ENCODE peak calls at places on chromosome 14, in five cellular contexts. W is nucleus accumbens, P is heart right ventricle, U is GM03348, H is GM23338. A is an unnamed sample.

GRCh38 chr14:62632771-62633170 is 412.5 kb downstream of the KCNH5 start:
- DNase-seq in W (no peak), U (no peak), H (no peak), P (no peak), A (no peak)

GRCh38 chr14:61460853-61461611 is 139.7 kb downstream of the PRKCH start:
- DNase-seq in P (no peak), H (no peak), W (no peak), U (no peak), A (peak)

GRCh38 chr14:94129758-94130414 is 482 bp upstream of the IFI27L2 start:
- DNase-seq in W (peak), P (peak), H (peak), U (peak), A (peak)

GRCh38 chr14:33922125-33922524 is 28.7 kb downstream of the EGLN3 start:
- DNase-seq in W (no peak), U (no peak), P (no peak), H (peak), A (no peak)

GRCh38 chr14:44404021-44404420 is 103.1 kb downstream of the FSCB start:
- DNase-seq in W (no peak), H (no peak), U (no peak), P (no peak), A (no peak)

GRCh38 chr14:59246566-59246965 is 58.1 kb downstream of the DAAM1 start:
- DNase-seq in U (no peak), P (no peak), H (no peak), W (no peak), A (no peak)

GRCh38 chr14:24837280-24838046 is 203.5 kb upstream of the GZMB start:
- DNase-seq in P (no peak), U (peak), H (no peak), W (no peak), A (no peak)

GRCh38 chr14:100440207-100440631 is 117.1 kb downstream of the SLC25A47 start:
- DNase-seq in P (peak), U (peak), W (peak), H (peak), A (no peak)

GRCh38 chr14:77014004-77014604 is 14.4 kb downstream of the IRF2BPL start:
- DNase-seq in P (peak), U (peak), W (peak), H (peak), A (no peak)

GRCh38 chr14:95664546-95664945 is 21.7 kb upstream of the TCL1B start:
- DNase-seq in P (no peak), W (no peak), H (no peak), U (no peak), A (no peak)

GRCh38 chr14:81312289-81312876 is 87.7 kb downstream of the STON2 start:
- DNase-seq in U (no peak), H (peak), W (no peak), P (no peak), A (no peak)

GRCh38 chr14:42665083-42665482 is 1058.4 kb downstream of the LRFN5 start:
- DNase-seq in H (no peak), P (no peak), U (no peak), W (no peak), A (no peak)

GRCh38 chr14:81465507-81466228 is 65.5 kb upstream of the STON2 start:
- DNase-seq in U (no peak), H (no peak), W (no peak), P (no peak), A (no peak)

GRCh38 chr14:55028066-55028465 is 1.0 kb downstream of the SOCS4 start:
- DNase-seq in W (no peak), H (no peak), U (no peak), P (no peak), A (no peak)

GRCh38 chr14:104109731-104110361 is 24.3 kb downstream of the ASPG start:
- DNase-seq in H (no peak), W (no peak), P (no peak), U (no peak), A (no peak)

GRCh38 chr14:58055497-58055896 is 96.5 kb downstream of the ARMH4 start:
- DNase-seq in P (no peak), W (peak), H (no peak), U (no peak), A (no peak)

GRCh38 chr14:69263771-69264170 is 3.8 kb downstream of the GALNT16 start:
- DNase-seq in W (no peak), U (peak), H (no peak), P (no peak), A (no peak)

GRCh38 chr14:71714225-71714624 is 218.0 kb upstream of the RGS6 start:
- DNase-seq in W (no peak), H (no peak), U (peak), P (no peak), A (no peak)

GRCh38 chr14:96754845-96755184 is 42.4 kb upstream of the VRK1 start:
- DNase-seq in W (peak), U (no peak), P (no peak), H (peak), A (no peak)

GRCh38 chr14:77641534-77642341 is 25.3 kb upstream of the SPTLC2 start:
- DNase-seq in H (peak), P (peak), W (peak), U (peak), A (peak)

GRCh38 chr14:87745507-87746118 is 247.4 kb downstream of the GALC start:
- DNase-seq in W (no peak), U (peak), H (peak), P (no peak), A (no peak)